ENCODE peak calls at places on chromosomes 4 and X, in ten cellular contexts. T is heart left ventricle, Y is natural killer cell, S is bronchial epithelial cell, U is cardiac muscle cell, N is GM20000, L is ascending aorta, K is neural progenitor cell, B is H9, F is fibroblast of lung. A is an unnamed sample.
A peak's percentile ranks its signal among the peaks of the same experiment; 100 is the strongest.

GRCh38 chrX:118978451-118978850 is 4.0 kb downstream of the LONRF3 start:
- DNase-seq in Y (no peak), K (no peak), F (no peak), U (no peak), N (no peak), B (no peak), S (no peak), L (no peak), T (no peak), A (no peak)

GRCh38 chrX:129877401-129877800 is 28.6 kb upstream of the UTP14A start:
- DNase-seq in B (no peak), U (no peak), L (no peak), N (no peak), Y (no peak), S (no peak), T (no peak), K (no peak), F (peak; percentile 50), A (no peak)

GRCh38 chr4:23135792-23136645 is 443.3 kb downstream of the GBA3 start:
- DNase-seq in Y (no peak), U (peak; percentile 79), L (no peak), B (no peak), K (peak; percentile 73), S (peak; percentile 54), N (peak; percentile 16), F (peak; percentile 63), T (no peak), A (no peak)

GRCh38 chrX:70301716-70302115 is 11.8 kb downstream of the KIF4A start:
- DNase-seq in F (peak; percentile 61), L (no peak), T (no peak), Y (no peak), U (no peak), S (no peak), B (no peak), K (no peak), N (no peak), A (no peak)

GRCh38 chrX:42678133-42678532 is 99.8 kb downstream of the PPP1R2C start:
- DNase-seq in B (no peak), U (no peak), L (no peak), F (peak; percentile 6), S (peak; percentile 17), T (no peak), N (no peak), Y (no peak), K (no peak), A (no peak)

GRCh38 chr4:26787461-26788340 is 72.9 kb upstream of the STIM2 start:
- DNase-seq in T (peak; percentile 45), U (peak; percentile 7), S (peak; percentile 93), Y (no peak), L (no peak), N (no peak), F (peak; percentile 85), B (peak; percentile 70), K (peak; percentile 60), A (no peak)

GRCh38 chr4:871484-871883 is 45.6 kb upstream of the CPLX1 start:
- DNase-seq in N (no peak), F (no peak), Y (no peak), S (no peak), K (no peak), T (no peak), B (no peak), L (no peak), U (no peak), A (no peak)

GRCh38 chrX:69021095-69021494 is 144.2 kb downstream of the PJA1 start:
- DNase-seq in L (peak; percentile 27), U (no peak), F (no peak), S (no peak), T (no peak), N (no peak), B (no peak), Y (no peak), K (peak; percentile 21), A (no peak)

GRCh38 chr4:138897818-138898226 is 117.8 kb upstream of the NOCT start:
- DNase-seq in F (peak; percentile 98), U (no peak), T (no peak), B (no peak), S (peak; percentile 70), Y (no peak), K (no peak), L (no peak), N (no peak), A (no peak)

GRCh38 chr4:185343726-185344581 is 51.8 kb downstream of the LRP2BP start:
- DNase-seq in S (no peak), B (no peak), T (no peak), U (no peak), F (peak; percentile 71), K (no peak), Y (no peak), L (peak; percentile 65), N (no peak), A (no peak)

GRCh38 chr4:56247646-56248045 is 139.6 kb downstream of the AASDH start:
- DNase-seq in F (no peak), T (no peak), K (no peak), Y (no peak), U (no peak), B (no peak), L (no peak), S (no peak), N (no peak), A (no peak)

GRCh38 chr4:81688085-81688484 is 216.4 kb upstream of the RASGEF1B start:
- DNase-seq in K (no peak), U (no peak), Y (no peak), B (no peak), L (no peak), N (no peak), S (peak; percentile 35), T (no peak), F (no peak), A (no peak)

GRCh38 chr4:67201334-67201733 is 344.0 kb downstream of the CENPC start:
- DNase-seq in F (no peak), K (no peak), T (no peak), U (no peak), S (peak; percentile 0), N (no peak), Y (no peak), L (no peak), B (no peak), A (no peak)

GRCh38 chr4:84535901-84536300 is 36.8 kb upstream of the NKX6-1 start:
- DNase-seq in N (no peak), B (no peak), U (no peak), T (no peak), K (no peak), S (no peak), F (no peak), L (no peak), Y (no peak), A (no peak)

GRCh38 chr4:124945422-124945821 is 232.9 kb upstream of the ANKRD50 start:
- DNase-seq in F (no peak), K (no peak), N (no peak), B (no peak), T (no peak), Y (no peak), S (no peak), L (no peak), U (no peak), A (no peak)

GRCh38 chr4:16269742-16270522 is 43.7 kb upstream of the TAPT1 start:
- DNase-seq in N (no peak), Y (no peak), B (no peak), L (peak; percentile 73), U (no peak), F (peak; percentile 97), S (peak; percentile 8), K (no peak), T (no peak), A (no peak)

GRCh38 chrX:153623310-153624029 is 23.5 kb upstream of the DUSP9 start:
- DNase-seq in T (no peak), K (no peak), U (no peak), S (no peak), N (no peak), F (no peak), B (no peak), L (no peak), Y (no peak), A (no peak)

GRCh38 chrX:1546601-1547275 is 9.8 kb upstream of the P2RY8 start:
- DNase-seq in Y (no peak), N (no peak), S (no peak), K (no peak), L (peak; percentile 55), B (no peak), U (no peak), F (no peak), T (peak; percentile 35), A (no peak)

GRCh38 chr4:158133551-158133950 is 39.3 kb downstream of the GASK1B start:
- DNase-seq in F (no peak), L (no peak), N (no peak), S (peak; percentile 23), K (no peak), Y (no peak), B (no peak), T (no peak), U (no peak), A (no peak)

GRCh38 chrX:9354918-9355317 is 109.9 kb upstream of the TBL1X start:
- DNase-seq in Y (no peak), T (no peak), U (no peak), F (no peak), L (no peak), N (no peak), K (no peak), S (no peak), B (no peak), A (no peak)
- TF ChIP-seq CTCF in Y (no peak), T (no peak), U (no peak), F (no peak), L (no peak), N (no peak), K (no peak), S (no peak), B (no peak), A (no peak)

GRCh38 chr4:80542747-80543146 is 207.2 kb downstream of the CFAP299 start:
- DNase-seq in Y (no peak), U (no peak), K (no peak), F (no peak), N (no peak), B (no peak), T (no peak), L (no peak), S (no peak), A (no peak)
- TF ChIP-seq CTCF in Y (no peak), U (no peak), K (no peak), F (no peak), N (no peak), B (no peak), T (no peak), L (no peak), S (no peak), A (no peak)

DNA sequence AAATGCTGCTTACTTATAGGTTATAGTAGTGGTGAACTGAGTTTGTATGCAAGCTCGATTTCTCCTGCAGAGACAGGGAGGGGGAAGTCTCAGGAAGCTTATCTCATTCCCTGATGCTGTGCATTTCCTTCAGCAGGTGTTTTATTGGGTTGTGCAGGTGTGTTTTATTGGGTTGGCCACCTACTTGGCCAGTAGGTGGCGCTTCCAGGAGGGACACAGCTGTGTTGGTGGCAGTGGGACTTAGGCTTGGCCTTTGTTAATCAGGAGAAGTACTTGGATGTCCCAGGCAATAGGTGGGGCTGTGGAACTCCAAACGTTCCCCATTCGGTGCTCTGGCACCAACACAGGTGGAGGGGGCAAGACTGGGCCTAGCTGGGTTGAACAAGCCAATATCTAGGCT is 196.0 kb upstream of the DCAF8L1 start:
- DNase-seq in U (peak; percentile 74), F (no peak), L (no peak), S (peak; percentile 7), Y (no peak), T (no peak), K (peak; percentile 59), B (peak; percentile 73), N (no peak), A (no peak)
- TF ChIP-seq CTCF in U (peak; percentile 18), F (no peak), L (no peak), S (peak; percentile 67), Y (no peak), T (no peak), K (peak; percentile 63), B (peak; percentile 91), N (no peak), A (no peak)

GRCh38 chr4:9861561-9861960 is 80.1 kb downstream of the DRD5 start:
- DNase-seq in B (no peak), T (no peak), K (no peak), N (no peak), F (no peak), S (no peak), L (no peak), Y (no peak), U (no peak), A (no peak)
- TF ChIP-seq CTCF in B (no peak), T (no peak), K (no peak), N (no peak), F (no peak), S (no peak), L (no peak), Y (no peak), U (no peak), A (no peak)

A was measured in CD4-positive, alpha-beta T cell.